ENCODE peak calls at places on chromosome 13, in four cellular contexts. C is lung, I is prostate gland, Y is aorta. W is an unnamed sample. For H3K36me3, the result is how much of the 10 kb centered on the place peaks cover.

GRCh38 chr13:107284168-107284567 is 716.2 kb upstream of the ARGLU1 start:
- DNase-seq in C (no peak), I (no peak), Y (no peak), W (no peak)

GRCh38 chr13:24763596-24764275 is at the start of gene RNF17:
- DNase-seq in C (no peak), I (no peak), Y (no peak), W (peak)

GRCh38 chr13:99565478-99566124 is 64.3 kb downstream of the TM9SF2 start:
- DNase-seq in C (no peak), I (no peak), Y (no peak), W (peak)

GRCh38 chr13:23770428-23770827 is 118.8 kb downstream of the MIPEP start:
- DNase-seq in C (no peak), I (no peak), Y (no peak), W (peak)

GRCh38 chr13:35164324-35164932 is 222.4 kb downstream of the NBEA start:
- DNase-seq in C (no peak), I (no peak), Y (no peak), W (peak)

GRCh38 chr13:45242070-45242469 is 41.2 kb upstream of the KCTD4 start:
- DNase-seq in C (no peak), I (peak), Y (no peak), W (no peak)

GRCh38 chr13:89903115-89903514 is 1444.4 kb upstream of the MIR17HG start:
- DNase-seq in C (no peak), I (no peak), Y (no peak), W (no peak)

GRCh38 chr13:114167885-114168284 is 11.2 kb upstream of the CFAP97D2 start:
- DNase-seq in C (no peak), I (no peak), Y (no peak), W (no peak)

GRCh38 chr13:46909037-46909436 is 12.2 kb upstream of the HTR2A start:
- DNase-seq in C (no peak), I (no peak), Y (no peak), W (no peak)

GRCh38 chr13:24997367-24997967 is 98.5 kb upstream of the PABPC3 start:
- DNase-seq in C (no peak), I (no peak), Y (no peak), W (peak)

GRCh38 chr13:106602178-106602577 is 34.2 kb upstream of the ARGLU1 start:
- DNase-seq in C (peak), I (no peak), Y (no peak), W (no peak)

GRCh38 chr13:32989331-32989730 is 26.9 kb upstream of the KL start:
- DNase-seq in C (no peak), I (no peak), Y (no peak), W (no peak)

GRCh38 chr13:45511310-45512147 is 46.8 kb downstream of the COG3 start:
- DNase-seq in C (no peak), I (peak), Y (no peak), W (peak)

GRCh38 chr13:31468114-31468902 is 268.5 kb downstream of the B3GLCT start:
- DNase-seq in C (no peak), I (no peak), Y (no peak), W (peak)

GRCh38 chr13:107842562-107843180 is 372.7 kb downstream of the LIG4 start:
- DNase-seq in C (no peak), I (no peak), Y (no peak), W (no peak)

GRCh38 chr13:30346159-30346788 is 38.9 kb upstream of the KATNAL1 start:
- DNase-seq in C (no peak), I (no peak), Y (no peak), W (no peak)

GRCh38 chr13:29771247-29771646 is 79.2 kb downstream of the UBL3 start:
- DNase-seq in C (no peak), I (no peak), Y (no peak), W (no peak)

DNA sequence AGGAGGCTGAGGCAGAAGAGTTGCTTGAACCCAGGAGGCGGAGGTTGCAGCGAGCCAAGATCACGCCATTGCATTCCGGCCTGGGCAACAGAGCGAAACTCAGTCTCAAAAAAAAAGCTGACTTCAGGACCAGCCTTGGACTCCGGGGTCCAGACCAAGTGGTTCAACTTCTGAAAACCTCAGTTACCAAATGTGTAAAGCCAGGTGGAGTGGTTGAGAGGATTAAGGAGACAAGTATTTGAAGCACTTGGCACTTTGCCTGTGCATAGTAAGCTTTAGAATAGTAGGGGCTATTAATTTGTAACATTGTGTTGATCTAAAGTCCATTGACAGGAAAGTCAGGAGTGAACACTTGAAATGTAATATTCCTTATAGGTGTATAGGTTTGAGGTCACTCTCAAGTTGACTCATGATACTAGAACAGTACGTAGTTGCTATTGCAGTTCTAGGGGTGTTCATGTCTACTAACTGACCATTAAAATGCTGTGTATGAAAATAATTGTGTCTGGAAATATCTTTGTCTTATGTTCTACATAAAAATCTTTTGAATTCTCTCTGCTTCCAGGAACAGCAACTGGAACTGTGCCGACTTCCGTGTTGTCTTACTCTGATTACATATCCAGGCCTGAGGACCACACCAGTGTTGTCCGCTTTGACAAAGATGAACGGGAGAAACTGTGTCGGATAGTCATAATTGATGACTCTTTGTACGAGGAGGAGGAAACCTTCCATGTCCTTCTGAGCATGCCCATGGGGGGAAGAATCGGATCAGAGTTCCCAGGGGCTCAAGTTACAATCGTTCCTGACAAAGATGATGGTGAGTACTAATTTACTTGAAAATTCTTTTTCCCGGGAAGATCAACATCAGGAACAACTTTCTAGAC is 97.4 kb downstream of the FREM2 start:
- DNase-seq in C (peak), I (no peak), Y (no peak), W (no peak)
- H3K4me3 ChIP-seq in C (peak), I (no peak), Y (no peak), W (no peak)

DNA sequence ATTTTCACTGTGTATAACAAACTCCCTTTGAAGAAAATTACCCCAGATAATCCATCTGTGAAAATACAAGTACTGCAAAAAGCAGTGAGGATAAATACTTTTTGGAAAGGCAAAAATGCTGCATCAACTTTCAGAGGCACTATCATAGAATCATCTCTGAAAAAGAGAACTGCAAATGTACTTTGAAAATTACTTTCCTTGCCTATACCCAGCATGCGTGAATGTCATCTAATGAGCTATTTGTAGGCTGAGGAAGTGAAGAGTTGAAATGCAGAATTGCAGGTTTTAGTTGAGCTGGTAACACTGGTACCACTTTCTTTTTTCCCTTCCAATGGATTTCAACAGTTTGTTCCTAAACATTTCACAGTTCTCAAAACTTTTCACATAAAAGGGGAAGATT is 196.7 kb downstream of the TBC1D4 start:
- DNase-seq in C (no peak), I (no peak), Y (no peak), W (no peak)
- H3K36me3 ChIP-seq in C (under half), I (under half), Y (under half), W (under half)

GRCh38 chr13:20721454-20722357 is 18.2 kb downstream of the IL17D start:
- DNase-seq in C (peak), I (no peak), Y (peak), W (peak)
- H3K4me3 ChIP-seq in C (peak), I (peak), Y (no peak), W (peak)

DNA sequence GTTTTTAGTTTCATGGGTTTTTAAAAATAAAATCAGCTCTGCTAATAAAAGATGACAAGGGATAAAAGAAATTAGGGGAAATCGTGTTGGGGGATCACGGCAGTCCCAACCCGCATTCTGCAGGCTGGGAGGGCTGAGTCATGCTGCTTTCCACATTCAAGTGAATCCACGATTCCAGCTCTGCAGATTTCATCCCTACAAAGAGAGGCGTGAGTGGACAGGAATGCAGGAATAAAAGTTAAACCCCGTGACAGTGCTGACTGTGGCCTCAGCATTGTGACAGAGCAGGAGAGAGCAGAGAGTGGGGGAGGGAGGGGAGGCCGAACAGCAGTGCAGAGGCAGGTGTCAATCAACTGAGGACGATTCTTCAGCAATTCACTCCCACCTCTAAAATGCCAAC is 66.5 kb upstream of the RAP2A start:
- DNase-seq in C (no peak), I (no peak), Y (no peak), W (no peak)
- H3K36me3 ChIP-seq in C (under half), I (under half), Y (under half), W (under half)

DNA sequence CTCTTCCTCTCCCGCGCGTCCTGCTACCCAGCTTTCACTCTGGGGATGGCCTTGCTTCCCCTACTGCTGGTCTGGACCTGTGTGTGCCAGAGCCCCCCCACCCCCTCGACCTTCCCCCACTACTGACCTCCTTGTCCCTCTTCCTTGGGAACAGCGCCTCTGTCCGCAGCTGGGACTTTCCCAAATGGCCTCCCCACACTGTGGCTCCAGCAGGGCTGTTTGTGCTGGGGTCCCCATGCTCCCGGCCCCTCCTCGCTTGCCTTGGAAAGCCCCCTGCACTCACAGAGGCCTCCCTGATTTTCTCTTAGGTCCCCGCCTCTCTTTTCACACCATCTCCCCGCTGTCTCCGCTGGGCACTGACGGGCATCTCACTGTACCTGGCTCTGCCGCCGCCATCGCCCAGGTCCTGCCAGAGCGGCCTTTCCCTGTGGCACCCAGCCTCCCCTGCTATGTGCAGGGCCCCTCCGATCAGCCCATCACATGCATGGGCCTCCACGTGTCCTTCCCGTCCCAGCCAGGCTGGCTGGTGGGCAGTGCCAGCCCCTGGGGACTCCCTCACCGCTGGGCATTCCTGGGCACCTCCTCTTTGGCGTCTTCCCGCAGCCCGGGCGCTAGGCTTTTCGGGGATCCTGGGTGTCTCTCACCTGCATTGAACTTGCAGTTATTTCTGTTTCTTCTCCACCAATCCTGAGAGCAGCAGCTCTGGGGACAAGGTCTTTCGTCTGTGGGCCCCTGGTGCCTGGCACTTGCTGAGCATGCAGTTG is 118.7 kb downstream of the ATP11A start:
- DNase-seq in C (no peak), I (no peak), Y (no peak), W (peak)
- H3K4me3 ChIP-seq in C (no peak), I (no peak), Y (no peak), W (no peak)

GRCh38 chr13:98486412-98486811 is 90.5 kb downstream of the STK24 start:
- DNase-seq in C (no peak), I (no peak), Y (no peak), W (no peak)
- H3K36me3 ChIP-seq in C (under half), I (under half), Y (under half), W (under half)

DNA sequence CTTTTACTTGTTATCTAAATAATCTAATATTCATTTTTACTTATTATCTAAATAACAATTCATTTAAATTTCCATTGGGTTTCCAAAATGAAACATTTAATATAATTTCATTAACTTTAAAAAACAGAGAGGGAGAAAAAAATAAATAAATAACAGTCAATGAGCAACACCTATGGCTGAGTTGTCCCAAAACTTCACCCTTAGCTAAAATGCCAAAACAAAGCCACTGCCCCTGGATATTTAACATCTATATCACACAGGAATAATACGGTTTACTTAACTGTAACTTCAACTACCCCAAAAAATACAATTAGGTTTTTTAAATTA is 570 bp downstream of the ELF1 start:
- DNase-seq in C (no peak), I (no peak), Y (no peak), W (no peak)
- H3K4me3 ChIP-seq in C (no peak), I (peak), Y (no peak), W (no peak)

DNA sequence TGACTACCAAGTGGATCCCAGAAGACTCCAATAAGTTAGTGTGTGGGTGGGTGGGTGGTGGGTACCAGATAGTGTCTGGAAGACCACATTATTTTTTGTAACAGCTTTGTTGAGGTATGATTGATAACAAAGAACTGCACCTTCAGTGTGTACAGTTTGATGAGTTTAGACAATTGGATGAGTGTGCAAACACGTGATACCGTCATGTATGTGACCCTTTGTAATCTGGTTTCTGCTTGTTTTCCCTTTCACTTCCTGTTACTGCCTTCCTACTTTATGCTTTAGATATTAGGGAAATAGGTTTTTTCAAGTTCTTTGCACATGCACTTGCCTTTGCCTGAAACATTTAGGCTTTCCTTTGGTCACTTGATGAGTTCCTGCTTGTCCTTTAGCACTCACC is 8.5 kb downstream of the RPL21 start:
- DNase-seq in C (no peak), I (no peak), Y (no peak), W (no peak)
- H3K36me3 ChIP-seq in C (under half), I (under half), Y (under half), W (under half)

DNA sequence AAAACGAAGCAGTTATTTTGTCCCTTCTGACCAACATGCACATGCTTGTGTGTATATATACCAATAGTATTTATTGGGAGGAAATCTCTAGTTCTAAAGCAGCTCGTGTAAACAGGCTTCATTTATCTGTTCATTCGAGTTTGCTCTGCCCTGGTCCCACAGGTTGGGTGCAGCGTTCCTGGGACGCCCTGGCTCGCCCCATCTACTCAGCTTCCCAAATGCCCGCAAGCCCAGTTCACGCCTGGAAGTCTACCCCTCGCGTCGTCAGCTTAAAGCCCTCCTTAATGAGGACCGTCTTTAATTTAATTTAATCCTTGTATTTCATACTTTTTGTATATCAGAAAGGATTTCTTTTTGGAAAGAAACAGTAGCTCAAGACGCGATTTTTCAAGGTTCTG is 604 bp downstream of the THSD1 start:
- DNase-seq in C (no peak), I (no peak), Y (no peak), W (peak)
- H3K4me3 ChIP-seq in C (peak), I (peak), Y (no peak), W (peak)

W was measured in H7.